ENCODE peak calls at places on chromosomes 6 and 20, in five cellular contexts. K, W, H, D and O are unnamed samples.

GRCh38 chr20:5848711-5849505 is 98.7 kb downstream of the SHLD1 start:
- DNase-seq in D (no peak), W (no peak), K (no peak), H (peak; percentile 92), O (no peak)

GRCh38 chr6:26250806-26251075 is 114.3 kb upstream of the BTN3A2 start:
- DNase-seq in H (no peak), D (no peak), K (no peak), W (no peak), O (no peak)

GRCh38 chr6:5453531-5453930 is 192.2 kb downstream of the FARS2 start:
- DNase-seq in K (no peak), D (no peak), H (peak; percentile 58), W (peak; percentile 72), O (no peak)

GRCh38 chr20:20459726-20460125 is 91.8 kb downstream of the INSM1 start:
- DNase-seq in H (peak; percentile 59), W (no peak), D (no peak), K (no peak), O (no peak)

GRCh38 chr6:105484238-105485161 is 81.6 kb upstream of the PREP start:
- DNase-seq in K (no peak), D (no peak), W (no peak), H (peak; percentile 81), O (no peak)

GRCh38 chr20:20955837-20956236 is 150.3 kb downstream of the LINC00237 start:
- DNase-seq in W (no peak), K (peak; percentile 4), D (no peak), H (no peak), O (no peak)

GRCh38 chr20:58580493-58580835 is 65.3 kb upstream of the APCDD1L start:
- DNase-seq in D (no peak), H (no peak), K (no peak), W (no peak), O (no peak)

GRCh38 chr6:156026543-156027268 is 571.1 kb upstream of the NOX3 start:
- DNase-seq in H (no peak), W (no peak), K (no peak), D (no peak), O (no peak)

GRCh38 chr6:167467282-167467681 is 142.4 kb downstream of the TTLL2 start:
- DNase-seq in W (no peak), K (no peak), H (no peak), D (no peak), O (no peak)

GRCh38 chr20:6074145-6074561 is 20.3 kb upstream of the LRRN4 start:
- DNase-seq in W (no peak), H (peak; percentile 66), D (no peak), K (no peak), O (peak; percentile 26)

GRCh38 chr20:43925786-43926185 is 11.1 kb downstream of the TOX2 start:
- DNase-seq in H (peak; percentile 82), D (peak; percentile 27), W (no peak), K (peak; percentile 30), O (no peak)

GRCh38 chr20:32336918-32337347 is 21.2 kb upstream of the ASXL1 start:
- DNase-seq in H (peak; percentile 61), W (no peak), K (no peak), D (no peak), O (peak; percentile 47)

GRCh38 chr6:53975966-53976610 is 135.2 kb upstream of the MLIP start:
- DNase-seq in D (no peak), K (no peak), W (no peak), H (no peak), O (no peak)

GRCh38 chr20:63103402-63104311 is 96.9 kb upstream of the BHLHE23 start:
- DNase-seq in K (no peak), H (peak; percentile 24), D (no peak), W (peak; percentile 28), O (no peak)

GRCh38 chr6:157537518-157537917 is 156.5 kb downstream of the ZDHHC14 start:
- DNase-seq in H (no peak), D (no peak), W (no peak), K (no peak), O (no peak)

GRCh38 chr6:25623874-25624273 is 28.1 kb upstream of the SCGN start:
- DNase-seq in W (no peak), H (no peak), K (no peak), D (no peak), O (no peak)

GRCh38 chr20:17381701-17382100 is 149.5 kb downstream of the BFSP1 start:
- DNase-seq in D (no peak), W (no peak), K (peak; percentile 17), H (peak; percentile 20), O (no peak)

GRCh38 chr20:24828992-24829648 is 119.9 kb upstream of the CST7 start:
- DNase-seq in K (no peak), W (no peak), H (no peak), D (no peak), O (no peak)

GRCh38 chr6:1633366-1634021 is 23.8 kb downstream of the FOXC1 start:
- DNase-seq in D (no peak), K (no peak), H (no peak), W (no peak), O (no peak)

GRCh38 chr6:99330159-99330558 is 19.3 kb downstream of the FAXC start:
- DNase-seq in W (no peak), K (peak; percentile 81), D (peak; percentile 61), H (peak; percentile 61), O (peak; percentile 62)

GRCh38 chr20:20744170-20744725 is 31.8 kb upstream of the RALGAPA2 start:
- DNase-seq in D (no peak), K (no peak), H (no peak), W (no peak), O (no peak)

GRCh38 chr6:65707134-65707826 is at the start of gene EYS:
- DNase-seq in W (no peak), K (peak; percentile 24), H (no peak), D (no peak), O (no peak)

GRCh38 chr6:154386848-154387717 is 30.5 kb upstream of the IPCEF1 start:
- DNase-seq in K (no peak), H (peak; percentile 93), D (no peak), W (no peak), O (no peak)

GRCh38 chr6:11044712-11045167 is 635 bp upstream of the ELOVL2 start:
- DNase-seq in W (no peak), D (no peak), K (no peak), H (no peak), O (no peak)

GRCh38 chr6:156977527-156978291 is 200.5 kb downstream of the ARID1B start:
- DNase-seq in W (no peak), H (peak; percentile 73), D (no peak), K (no peak), O (no peak)

GRCh38 chr6:42013134-42013516 is 37.2 kb upstream of the TAF8 start:
- DNase-seq in K (no peak), W (no peak), H (peak; percentile 73), D (no peak), O (no peak)

GRCh38 chr6:166500246-166500645 is 86.2 kb downstream of the RAMACL start:
- DNase-seq in W (no peak), H (no peak), D (no peak), K (peak; percentile 90), O (no peak)

GRCh38 chr6:69878795-69879194 is 12.4 kb downstream of the COL19A1 start:
- DNase-seq in H (no peak), D (no peak), W (no peak), K (no peak), O (no peak)

GRCh38 chr6:163536770-163537169 is 122.3 kb downstream of the QKI start:
- DNase-seq in K (no peak), H (peak; percentile 75), D (no peak), W (no peak), O (no peak)

GRCh38 chr6:75249837-75250236 is 6.2 kb upstream of the COX7A2 start:
- DNase-seq in W (no peak), D (no peak), K (no peak), H (no peak), O (no peak)

GRCh38 chr20:14751191-14751590 is 413.8 kb upstream of the FLRT3 start:
- DNase-seq in K (no peak), H (no peak), W (no peak), D (no peak), O (no peak)

GRCh38 chr6:170532867-170533488 is 20.1 kb downstream of the PSMB1 start:
- DNase-seq in D (no peak), H (no peak), W (no peak), K (no peak), O (no peak)

GRCh38 chr6:30682181-30683117 is 4.0 kb downstream of the PPP1R18 start:
- DNase-seq in W (peak; percentile 75), K (peak; percentile 74), D (peak; percentile 88), H (peak; percentile 92), O (peak; percentile 84)

GRCh38 chr6:40359808-40360207 is 227.4 kb downstream of the LRFN2 start:
- DNase-seq in W (no peak), H (no peak), K (no peak), D (no peak), O (no peak)